ENCODE peak calls at places on chromosomes 11 and 22, in four cellular contexts. One of them, this sample, is unnamed.

GRCh38 chr22:23285734-23286133 is 105.4 kb downstream of the BCR start:
- DNase-seq in spleen: no peak
- DNase-seq in heart left ventricle: no peak
- DNase-seq in HCT116: no peak
- DNase-seq in this sample: no peak

GRCh38 chr11:28058333-28058732 is 49.6 kb downstream of the KIF18A start:
- DNase-seq in heart left ventricle: no peak
- DNase-seq in spleen: no peak
- DNase-seq in HCT116: no peak
- DNase-seq in this sample: no peak

GRCh38 chr11:1484061-1484671 is 2.4 kb downstream of the MOB2 start:
- DNase-seq in HCT116: no peak
- DNase-seq in spleen: peak; percentile 52
- DNase-seq in heart left ventricle: no peak
- DNase-seq in this sample: peak; percentile 11

GRCh38 chr22:39219071-39220050 is 25.4 kb downstream of the PDGFB start:
- DNase-seq in HCT116: no peak
- DNase-seq in heart left ventricle: peak; percentile 4
- DNase-seq in spleen: peak; percentile 19
- DNase-seq in this sample: peak; percentile 5

GRCh38 chr11:102120006-102120405 is 9.8 kb downstream of the YAP1 start:
- DNase-seq in HCT116: no peak
- DNase-seq in heart left ventricle: no peak
- DNase-seq in spleen: no peak
- DNase-seq in this sample: no peak

GRCh38 chr22:49934144-49934890 is 15.9 kb downstream of the CRELD2 start:
- DNase-seq in spleen: peak; percentile 91
- DNase-seq in heart left ventricle: peak; percentile 67
- DNase-seq in HCT116: no peak
- DNase-seq in this sample: peak; percentile 53

GRCh38 chr11:8989411-8989810 is 14.4 kb downstream of the NRIP3 start:
- DNase-seq in HCT116: no peak
- DNase-seq in heart left ventricle: no peak
- DNase-seq in spleen: no peak
- DNase-seq in this sample: no peak

GRCh38 chr22:49753276-49753884 is 74.3 kb downstream of the BRD1 start:
- DNase-seq in HCT116: no peak
- DNase-seq in heart left ventricle: no peak
- DNase-seq in spleen: no peak
- DNase-seq in this sample: no peak

GRCh38 chr11:105004021-105004420 is 18.9 kb downstream of the CASP5 start:
- DNase-seq in heart left ventricle: no peak
- DNase-seq in HCT116: no peak
- DNase-seq in spleen: no peak
- DNase-seq in this sample: no peak

GRCh38 chr11:62912268-62912667 is 8.9 kb downstream of the CHRM1 start:
- DNase-seq in spleen: no peak
- DNase-seq in heart left ventricle: no peak
- DNase-seq in HCT116: no peak
- DNase-seq in this sample: no peak

GRCh38 chr11:9273430-9274336 is 8.5 kb upstream of the DENND5A start:
- DNase-seq in spleen: no peak
- DNase-seq in heart left ventricle: no peak
- DNase-seq in HCT116: no peak
- DNase-seq in this sample: no peak

GRCh38 chr11:114296190-114296978 is at the start of gene NNMT:
- DNase-seq in heart left ventricle: peak; percentile 73
- DNase-seq in HCT116: no peak
- DNase-seq in spleen: no peak
- DNase-seq in this sample: peak; percentile 85

GRCh38 chr11:2462986-2463765 is 18.4 kb downstream of the KCNQ1 start:
- DNase-seq in heart left ventricle: peak; percentile 81
- DNase-seq in spleen: peak; percentile 90
- DNase-seq in HCT116: peak; percentile 45
- DNase-seq in this sample: no peak

GRCh38 chr22:25406510-25407210 is 157.8 kb upstream of the GRK3 start:
- DNase-seq in HCT116: no peak
- DNase-seq in spleen: no peak
- DNase-seq in heart left ventricle: peak; percentile 27
- DNase-seq in this sample: no peak

GRCh38 chr11:66336234-66337102 is at the start of gene RIN1:
- DNase-seq in HCT116: peak; percentile 82
- DNase-seq in spleen: peak; percentile 87
- DNase-seq in heart left ventricle: peak; percentile 72
- DNase-seq in this sample: peak; percentile 65

GRCh38 chr11:132126973-132127900 is 756.8 kb downstream of the NTM start:
- DNase-seq in HCT116: no peak
- DNase-seq in heart left ventricle: peak; percentile 58
- DNase-seq in spleen: no peak
- DNase-seq in this sample: peak; percentile 21

GRCh38 chr11:101974255-101974654 is 57.9 kb upstream of the ANGPTL5 start:
- DNase-seq in HCT116: no peak
- DNase-seq in spleen: no peak
- DNase-seq in heart left ventricle: no peak
- DNase-seq in this sample: no peak

GRCh38 chr11:68259122-68259959 is 12.4 kb downstream of the C11orf24 start:
- DNase-seq in heart left ventricle: no peak
- DNase-seq in spleen: no peak
- DNase-seq in HCT116: no peak
- DNase-seq in this sample: no peak

GRCh38 chr11:76830639-76831312 is 29.9 kb upstream of the ACER3 start:
- DNase-seq in heart left ventricle: no peak
- DNase-seq in HCT116: no peak
- DNase-seq in spleen: no peak
- DNase-seq in this sample: no peak

GRCh38 chr11:33044281-33044680 is 4.9 kb downstream of the TCP11L1 start:
- DNase-seq in heart left ventricle: no peak
- DNase-seq in HCT116: no peak
- DNase-seq in spleen: no peak
- DNase-seq in this sample: no peak

GRCh38 chr11:35427158-35427557 is 7.8 kb upstream of the SLC1A2 start:
- DNase-seq in heart left ventricle: no peak
- DNase-seq in spleen: no peak
- DNase-seq in HCT116: no peak
- DNase-seq in this sample: no peak

GRCh38 chr11:64100345-64100744 is 64.6 kb downstream of the FLRT1 start:
- DNase-seq in HCT116: no peak
- DNase-seq in heart left ventricle: no peak
- DNase-seq in spleen: no peak
- DNase-seq in this sample: no peak

GRCh38 chr11:82406611-82407010 is 327.1 kb downstream of the FAM181B start:
- DNase-seq in HCT116: no peak
- DNase-seq in heart left ventricle: no peak
- DNase-seq in spleen: no peak
- DNase-seq in this sample: no peak

GRCh38 chr11:82405392-82405791 is 328.3 kb downstream of the FAM181B start:
- DNase-seq in heart left ventricle: no peak
- DNase-seq in spleen: no peak
- DNase-seq in HCT116: no peak
- DNase-seq in this sample: no peak

GRCh38 chr11:82398300-82398815 is 335.3 kb downstream of the FAM181B start:
- DNase-seq in heart left ventricle: no peak
- DNase-seq in spleen: no peak
- DNase-seq in HCT116: no peak
- DNase-seq in this sample: no peak

GRCh38 chr11:82403640-82404305 is 329.9 kb downstream of the FAM181B start:
- DNase-seq in spleen: no peak
- DNase-seq in HCT116: no peak
- DNase-seq in heart left ventricle: no peak
- DNase-seq in this sample: no peak
- TF ChIP-seq POLR2A in spleen: no peak
- TF ChIP-seq POLR2A in HCT116: no peak
- TF ChIP-seq POLR2A in heart left ventricle: no peak
- TF ChIP-seq POLR2A in this sample: no peak

DNA sequence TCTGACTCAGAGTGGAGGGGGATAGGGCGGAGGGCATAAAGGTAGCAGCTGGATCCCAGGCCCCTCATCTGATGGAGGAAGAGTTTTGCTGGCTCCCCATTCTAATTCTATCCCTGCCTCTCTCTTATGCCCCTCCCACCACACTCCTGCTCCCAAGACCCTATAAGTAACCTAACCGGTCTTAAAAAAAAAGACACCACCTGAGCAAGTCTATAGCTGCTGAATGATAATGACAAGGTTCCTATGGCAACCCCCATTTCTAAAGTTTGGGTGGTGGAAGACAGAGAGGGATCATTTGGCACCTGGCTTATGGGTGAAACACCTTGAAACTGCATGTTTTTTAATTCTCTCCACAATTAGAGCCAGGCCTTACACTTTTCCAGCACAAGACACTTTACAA is 69.6 kb downstream of the LARGE1 start:
- DNase-seq in HCT116: no peak
- DNase-seq in heart left ventricle: no peak
- DNase-seq in spleen: no peak
- DNase-seq in this sample: no peak
- H3K4me1 ChIP-seq in HCT116: no peaks in the 10 kb centered on the region
- H3K4me1 ChIP-seq in heart left ventricle: peaks cover 38% of the 10 kb centered on the region
- H3K4me1 ChIP-seq in spleen: no peaks in the 10 kb centered on the region
- H3K4me1 ChIP-seq in this sample: peaks cover 4% of the 10 kb centered on the region

GRCh38 chr11:122107045-122107444 is 9.0 kb downstream of the BLID start:
- DNase-seq in HCT116: no peak
- DNase-seq in spleen: no peak
- DNase-seq in heart left ventricle: no peak
- DNase-seq in this sample: no peak
- TF ChIP-seq POLR2A in HCT116: no peak
- TF ChIP-seq POLR2A in spleen: no peak
- TF ChIP-seq POLR2A in heart left ventricle: no peak
- TF ChIP-seq POLR2A in this sample: no peak

DNA sequence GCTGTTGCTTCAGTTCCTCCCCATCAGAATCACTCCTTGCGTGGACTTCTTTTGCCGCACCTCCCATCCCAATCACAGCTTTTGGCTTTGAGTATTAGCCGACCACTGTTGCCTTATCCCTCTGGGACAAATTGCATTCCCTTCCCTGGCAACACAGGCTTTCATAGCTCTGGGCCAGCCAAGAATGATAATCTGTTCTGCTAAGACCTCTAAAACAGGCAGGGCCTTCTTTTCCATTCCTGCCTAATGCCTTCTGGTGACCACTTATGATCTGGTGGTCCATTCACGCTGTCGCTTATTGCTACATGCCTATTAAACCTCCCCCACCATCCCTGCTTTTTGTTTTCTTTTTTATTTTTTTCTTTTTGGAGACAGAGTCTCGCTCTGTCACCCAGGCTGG is 9.6 kb downstream of the SEC14L2 start:
- DNase-seq in HCT116: no peak
- DNase-seq in heart left ventricle: no peak
- DNase-seq in spleen: no peak
- DNase-seq in this sample: no peak
- H3K4me1 ChIP-seq in HCT116: peaks cover 13% of the 10 kb centered on the region
- H3K4me1 ChIP-seq in heart left ventricle: no peaks in the 10 kb centered on the region
- H3K4me1 ChIP-seq in spleen: no peaks in the 10 kb centered on the region
- H3K4me1 ChIP-seq in this sample: no peaks in the 10 kb centered on the region

DNA sequence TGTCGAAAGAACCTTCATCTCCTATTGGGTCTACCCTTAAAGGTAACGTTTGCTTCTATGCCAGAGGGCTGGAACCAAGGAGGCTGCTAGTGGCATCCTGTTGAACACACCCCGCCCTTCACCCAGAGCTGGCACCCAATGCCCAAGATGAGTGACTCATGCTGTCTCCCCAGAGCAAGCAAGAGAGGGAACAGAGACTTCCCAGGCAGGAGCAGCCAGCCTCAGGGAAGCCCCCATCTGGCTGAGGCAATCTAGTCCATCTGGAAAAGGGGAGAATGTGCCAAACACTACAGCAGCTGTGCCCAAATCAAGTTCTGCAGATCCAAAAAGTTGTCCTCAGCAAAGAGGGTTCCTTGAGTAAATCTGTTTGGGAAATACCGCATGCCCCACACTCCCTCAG is 91.9 kb upstream of the TP53I11 start:
- DNase-seq in HCT116: no peak
- DNase-seq in heart left ventricle: no peak
- DNase-seq in spleen: no peak
- DNase-seq in this sample: no peak
- TF ChIP-seq POLR2A in HCT116: no peak
- TF ChIP-seq POLR2A in heart left ventricle: no peak
- TF ChIP-seq POLR2A in spleen: no peak
- TF ChIP-seq POLR2A in this sample: no peak

GRCh38 chr22:45316796-45317526 is 7.2 kb downstream of the FAM118A start:
- DNase-seq in heart left ventricle: no peak
- DNase-seq in HCT116: no peak
- DNase-seq in spleen: no peak
- DNase-seq in this sample: no peak
- H3K4me1 ChIP-seq in heart left ventricle: peaks cover 55% of the 10 kb centered on the region
- H3K4me1 ChIP-seq in HCT116: peaks cover 4% of the 10 kb centered on the region
- H3K4me1 ChIP-seq in spleen: peaks cover 11% of the 10 kb centered on the region
- H3K4me1 ChIP-seq in this sample: no peaks in the 10 kb centered on the region

DNA sequence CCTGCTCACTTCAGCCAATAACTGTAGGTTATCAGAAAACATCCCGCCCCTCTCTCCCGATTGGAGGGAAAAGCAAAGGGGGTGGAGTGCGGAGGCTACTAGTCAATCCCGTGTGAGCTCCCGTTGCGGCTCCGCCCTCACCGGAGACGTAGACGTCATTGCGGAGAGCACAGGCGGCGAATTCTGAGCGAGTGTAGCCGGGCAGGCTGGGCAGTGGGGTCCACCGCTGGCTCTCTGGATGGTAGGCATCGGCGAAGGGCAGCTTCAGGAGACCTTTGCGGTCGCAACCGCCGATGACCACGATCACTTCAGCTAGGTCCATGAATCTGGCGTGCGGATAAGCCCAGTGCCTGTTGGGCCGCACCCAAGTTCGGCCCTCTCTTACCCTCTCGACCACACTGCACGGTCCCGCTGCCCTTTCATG is 4.7 kb downstream of the KLHL35 start:
- DNase-seq in HCT116: no peak
- DNase-seq in heart left ventricle: peak; percentile 91
- DNase-seq in spleen: peak; percentile 94
- DNase-seq in this sample: peak; percentile 84
- TF ChIP-seq POLR2A in HCT116: no peak
- TF ChIP-seq POLR2A in heart left ventricle: peak; percentile 57
- TF ChIP-seq POLR2A in spleen: no peak
- TF ChIP-seq POLR2A in this sample: peak; percentile 38

DNA sequence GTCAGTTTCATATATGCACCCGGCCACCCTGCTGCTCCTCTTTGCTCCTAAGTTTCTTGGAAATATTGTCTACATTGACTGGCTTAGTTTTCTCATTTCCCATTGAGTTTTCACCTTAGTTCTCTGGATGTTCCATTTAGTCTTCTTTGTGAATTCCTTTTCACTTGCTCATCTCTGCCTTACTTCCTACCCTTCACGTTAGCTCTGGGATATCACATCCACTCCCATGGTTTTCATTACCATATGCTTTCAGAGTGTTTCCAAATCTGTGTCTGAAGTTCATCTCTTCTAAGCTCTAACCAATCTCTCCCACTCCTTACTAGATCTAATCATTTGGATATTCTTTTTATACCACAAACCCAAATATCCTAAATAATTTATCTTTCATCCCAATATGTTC is 226.4 kb downstream of the FAM76B start:
- DNase-seq in heart left ventricle: no peak
- DNase-seq in HCT116: no peak
- DNase-seq in spleen: no peak
- DNase-seq in this sample: no peak
- H3K4me1 ChIP-seq in heart left ventricle: peaks cover 4% of the 10 kb centered on the region
- H3K4me1 ChIP-seq in HCT116: no peaks in the 10 kb centered on the region
- H3K4me1 ChIP-seq in spleen: no peaks in the 10 kb centered on the region
- H3K4me1 ChIP-seq in this sample: no peaks in the 10 kb centered on the region